ENCODE peak calls at places on chromosomes 3 and 15, in five cellular contexts. R is activated CD8-positive, alpha-beta T cell treated with anti-CD3 and anti-CD28 coated beads, Interleukin-2, amount 10 ng/mL, durations not matched to agents 7 days and 5 days; Y is T-helper 17 cell; G is naive thymus-derived CD8-positive, alpha-beta T cell; N is stimulated activated naive CD8-positive, alpha-beta T cell treated with anti-CD3 and anti-CD28 coated beads, Interleukin-15, amount 100 ng/mL, for 72 hours. D is an unnamed sample.

GRCh38 chr15:52805351-52806283 is 15.5 kb upstream of the ONECUT1 start:
- ATAC-seq in Y (peak; percentile 70), R (no peak), G (peak; percentile 54), N (peak; percentile 69), D (peak; percentile 17)

GRCh38 chr3:111733856-111734255 is 125.2 kb upstream of the PHLDB2 start:
- ATAC-seq in G (no peak), N (no peak), R (no peak), Y (no peak), D (no peak)

GRCh38 chr15:41836713-41837454 is 1.8 kb upstream of the PLA2G4B start:
- ATAC-seq in N (no peak), R (no peak), G (no peak), Y (no peak), D (no peak)

GRCh38 chr3:112761062-112761638 is 85.5 kb downstream of the CD200R1L start:
- ATAC-seq in G (no peak), Y (no peak), N (peak; percentile 46), R (no peak), D (no peak)

GRCh38 chr3:8932507-8932906 is 30.8 kb downstream of the RAD18 start:
- ATAC-seq in Y (no peak), G (no peak), N (no peak), R (no peak), D (no peak)

GRCh38 chr3:167936010-167936409 is 159.7 kb downstream of the GOLIM4 start:
- ATAC-seq in N (no peak), G (no peak), R (no peak), Y (no peak), D (no peak)

GRCh38 chr3:129162729-129163579 is 2.1 kb upstream of the ISY1 start:
- ATAC-seq in N (no peak), G (no peak), Y (no peak), R (no peak), D (no peak)

GRCh38 chr3:113668015-113668414 is 28.4 kb downstream of the USF3 start:
- ATAC-seq in N (no peak), R (no peak), Y (no peak), G (no peak), D (no peak)

GRCh38 chr3:138227650-138228049 is 40.5 kb downstream of the ARMC8 start:
- ATAC-seq in R (no peak), Y (no peak), N (no peak), G (no peak), D (no peak)

GRCh38 chr3:156525808-156526207 is 29.1 kb downstream of the SSR3 start:
- ATAC-seq in Y (no peak), N (no peak), G (no peak), R (no peak), D (no peak)

GRCh38 chr3:73622135-73622534 is 2.6 kb downstream of the PDZRN3 start:
- ATAC-seq in N (no peak), Y (no peak), R (no peak), G (no peak), D (no peak)

GRCh38 chr15:52645916-52646315 is 33.3 kb downstream of the ATOSA start:
- ATAC-seq in G (no peak), R (no peak), Y (no peak), N (no peak), D (no peak)

GRCh38 chr3:176078916-176079315 is 1118.4 kb downstream of the TBL1XR1 start:
- ATAC-seq in G (no peak), N (no peak), Y (no peak), R (no peak), D (no peak)

GRCh38 chr3:168051579-168052183 is 44.0 kb downstream of the GOLIM4 start:
- ATAC-seq in N (no peak), R (no peak), G (no peak), Y (no peak), D (no peak)

GRCh38 chr3:102474207-102474606 is 39.4 kb downstream of the ZPLD1 start:
- ATAC-seq in G (no peak), R (no peak), Y (no peak), N (no peak), D (no peak)

GRCh38 chr15:96160800-96161199 is 169.7 kb upstream of the NR2F2 start:
- ATAC-seq in N (no peak), G (no peak), Y (no peak), R (no peak), D (peak; percentile 67)

GRCh38 chr3:138477120-138477519 is 42.7 kb downstream of the ESYT3 start:
- ATAC-seq in R (no peak), N (no peak), Y (no peak), G (no peak), D (no peak)

GRCh38 chr3:196440696-196441095 is 8.5 kb upstream of the UBXN7 start:
- ATAC-seq in R (no peak), G (no peak), Y (no peak), N (no peak), D (no peak)

GRCh38 chr3:105448338-105448982 is 81.8 kb downstream of the ALCAM start:
- ATAC-seq in G (no peak), R (no peak), N (no peak), Y (no peak), D (no peak)

GRCh38 chr3:41365973-41366372 is 166.7 kb downstream of the CTNNB1 start:
- ATAC-seq in Y (no peak), G (no peak), N (no peak), R (no peak), D (no peak)

GRCh38 chr3:190339130-190339529 is 16.9 kb upstream of the CLDN1 start:
- ATAC-seq in G (no peak), N (peak; percentile 80), R (no peak), Y (no peak), D (peak; percentile 73)

GRCh38 chr3:42653303-42653559 is 266 bp upstream of the ZBTB47 start:
- ATAC-seq in G (no peak), R (no peak), N (no peak), Y (no peak), D (peak; percentile 3)

GRCh38 chr3:30644615-30645014 is 38.2 kb downstream of the TGFBR2 start:
- ATAC-seq in Y (peak; percentile 78), N (peak; percentile 69), R (peak; percentile 65), G (peak; percentile 76), D (peak; percentile 51)

GRCh38 chr3:17852217-17852616 is 109.8 kb upstream of the TBC1D5 start:
- ATAC-seq in N (no peak), Y (no peak), R (no peak), G (no peak), D (no peak)

GRCh38 chr15:101070502-101071273 is 151.5 kb downstream of the LRRK1 start:
- ATAC-seq in G (no peak), Y (no peak), R (no peak), N (peak; percentile 61), D (peak; percentile 37)

GRCh38 chr3:179098388-179099077 is 26.9 kb upstream of the ZMAT3 start:
- ATAC-seq in G (no peak), R (no peak), Y (no peak), N (no peak), D (no peak)

GRCh38 chr3:177425042-177425441 is 227.8 kb upstream of the TBL1XR1 start:
- ATAC-seq in G (no peak), N (no peak), R (no peak), Y (no peak), D (no peak)